ENCODE peak calls at places on chromosomes 2 and 18, in nine cellular contexts. J, B, L, O, F, I, K, H and D are unnamed samples.

GRCh38 chr18:12420831-12421421 is 13.2 kb downstream of the PRELID3A start:
- ATAC-seq in J (no peak), B (peak), L (no peak), O (no peak), F (no peak), I (no peak), K (peak), H (no peak), D (no peak)

GRCh38 chr2:10433264-10433947 is 14.7 kb downstream of the ODC1 start:
- ATAC-seq in J (no peak), B (no peak), L (no peak), O (no peak), F (no peak), I (no peak), K (no peak), H (no peak), D (no peak)

GRCh38 chr2:239131521-239131920 is 269.3 kb downstream of the HDAC4 start:
- ATAC-seq in J (no peak), B (no peak), L (no peak), O (no peak), F (no peak), I (no peak), K (no peak), H (no peak), D (no peak)

GRCh38 chr2:25829828-25830227 is 48.5 kb downstream of the ASXL2 start:
- ATAC-seq in J (peak), B (peak), L (no peak), O (no peak), F (no peak), I (no peak), K (no peak), H (no peak), D (no peak)

GRCh38 chr2:31137211-31138036 is 816 bp downstream of the GALNT14 start:
- ATAC-seq in J (no peak), B (peak), L (peak), O (no peak), F (no peak), I (peak), K (peak), H (peak), D (peak)

GRCh38 chr2:98869272-98869641 is 66.8 kb downstream of the CRACDL start:
- ATAC-seq in J (no peak), B (peak), L (no peak), O (no peak), F (no peak), I (peak), K (peak), H (peak), D (peak)

GRCh38 chr18:406677-407076 is 93.8 kb downstream of the COLEC12 start:
- ATAC-seq in J (no peak), B (no peak), L (no peak), O (no peak), F (no peak), I (no peak), K (peak), H (no peak), D (no peak)

GRCh38 chr2:24047703-24048033 is 477 bp upstream of the WDCP start:
- ATAC-seq in J (no peak), B (peak), L (no peak), O (no peak), F (no peak), I (no peak), K (no peak), H (peak), D (no peak)

GRCh38 chr2:119760237-119760807 is 600 bp downstream of the PTPN4 start:
- ATAC-seq in J (peak), B (peak), L (peak), O (peak), F (peak), I (peak), K (no peak), H (peak), D (peak)

GRCh38 chr2:96971926-96972444 is 14.4 kb downstream of the FAM178B start:
- ATAC-seq in J (no peak), B (no peak), L (no peak), O (no peak), F (no peak), I (no peak), K (no peak), H (no peak), D (peak)